ENCODE peak calls at places on chromosomes 2 and 18, in five cellular contexts. G is K562, V is WTC11, W is GM12878, E is H1. I is an unnamed sample.

GRCh38 chr2:85702172-85702571 is 8.0 kb downstream of the GNLY start:
- DNase-seq in G (no peak), V (no peak), W (no peak), E (no peak), I (no peak)

GRCh38 chr2:190467575-190468083 is 59.5 kb downstream of the MFSD6 start:
- DNase-seq in G (no peak), V (no peak), W (no peak), E (no peak), I (no peak)

GRCh38 chr2:98507461-98507860 is 62.8 kb downstream of the INPP4A start:
- DNase-seq in G (peak; percentile 51), V (no peak), W (no peak), E (no peak), I (no peak)

GRCh38 chr2:143158098-143158497 is 28.9 kb downstream of the ARHGAP15 start:
- DNase-seq in G (no peak), V (no peak), W (no peak), E (no peak), I (no peak)

GRCh38 chr2:150625300-150625699 is 137.8 kb upstream of the RND3 start:
- DNase-seq in G (no peak), V (no peak), W (no peak), E (no peak), I (no peak)

GRCh38 chr2:143177081-143177786 is 48.0 kb downstream of the ARHGAP15 start:
- DNase-seq in G (no peak), V (no peak), W (peak; percentile 55), E (no peak), I (no peak)

GRCh38 chr2:216691210-216691741 is 4.1 kb downstream of the IGFBP5 start:
- DNase-seq in G (peak; percentile 29), V (peak; percentile 57), W (no peak), E (no peak), I (no peak)

GRCh38 chr2:97673187-97673914 is 3.8 kb downstream of the C2orf92 start:
- DNase-seq in G (peak; percentile 50), V (no peak), W (no peak), E (no peak), I (no peak)

GRCh38 chr2:191152841-191153240 is 2.0 kb upstream of the STAT4 start:
- DNase-seq in G (no peak), V (no peak), W (no peak), E (no peak), I (no peak)

GRCh38 chr18:78996741-78997490 is 17.3 kb downstream of the SALL3 start:
- DNase-seq in G (no peak), V (no peak), W (no peak), E (peak; percentile 39), I (no peak)

GRCh38 chr2:100786297-100786658 is 33.7 kb upstream of the NPAS2 start:
- DNase-seq in G (no peak), V (no peak), W (no peak), E (no peak), I (no peak)

GRCh38 chr2:174761837-174762236 is 2.4 kb downstream of the CHRNA1 start:
- DNase-seq in G (no peak), V (no peak), W (no peak), E (no peak), I (no peak)

GRCh38 chr2:66815886-66816285 is 381.0 kb downstream of the MEIS1 start:
- DNase-seq in G (no peak), V (no peak), W (no peak), E (no peak), I (no peak)

GRCh38 chr2:167209784-167210183 is 321.5 kb downstream of the XIRP2 start:
- DNase-seq in G (no peak), V (no peak), W (no peak), E (no peak), I (no peak)

GRCh38 chr2:170817247-170817998 is 736 bp downstream of the GAD1 start:
- DNase-seq in G (no peak), V (peak; percentile 46), W (no peak), E (peak; percentile 76), I (no peak)

GRCh38 chr2:30206461-30207430 is 24.6 kb upstream of the LBH start:
- DNase-seq in G (no peak), V (no peak), W (no peak), E (no peak), I (no peak)

GRCh38 chr2:106192752-106193490 is 1.2 kb downstream of the UXS1 start:
- DNase-seq in G (no peak), V (no peak), W (peak; percentile 47), E (no peak), I (peak; percentile 18)

GRCh38 chr2:128228894-128229293 is 89.8 kb downstream of the HS6ST1 start:
- DNase-seq in G (no peak), V (no peak), W (no peak), E (no peak), I (no peak)

GRCh38 chr2:119196301-119197124 is 27.1 kb upstream of the STEAP3 start:
- DNase-seq in G (no peak), V (no peak), W (no peak), E (no peak), I (no peak)

GRCh38 chr2:224711381-224711780 is 4.8 kb downstream of the CCDC195 start:
- DNase-seq in G (no peak), V (no peak), W (no peak), E (no peak), I (no peak)

GRCh38 chr2:51994123-51994788 is 962.3 kb upstream of the NRXN1 start:
- DNase-seq in G (no peak), V (no peak), W (no peak), E (no peak), I (no peak)

GRCh38 chr2:97928591-97928990 is 67.2 kb downstream of the TMEM131 start:
- DNase-seq in G (no peak), V (no peak), W (no peak), E (no peak), I (no peak)

GRCh38 chr2:15494877-15495276 is 66.3 kb downstream of the NBAS start:
- DNase-seq in G (no peak), V (no peak), W (no peak), E (no peak), I (no peak)

GRCh38 chr2:21655136-21655535 is 531.4 kb downstream of the TDRD15 start:
- DNase-seq in G (no peak), V (no peak), W (no peak), E (no peak), I (no peak)

GRCh38 chr2:33457588-33458247 is 18.7 kb upstream of the RASGRP3 start:
- DNase-seq in G (no peak), V (no peak), W (no peak), E (no peak), I (no peak)

GRCh38 chr2:238646803-238647202 is 201.1 kb upstream of the TWIST2 start:
- DNase-seq in G (no peak), V (no peak), W (no peak), E (peak; percentile 19), I (no peak)

GRCh38 chr2:149365826-149366583 is 35.6 kb downstream of the LYPD6 start:
- DNase-seq in G (no peak), V (no peak), W (no peak), E (no peak), I (peak; percentile 28)

GRCh38 chr18:8982416-8983183 is 119.9 kb upstream of the NDUFV2 start:
- DNase-seq in G (peak; percentile 40), V (peak; percentile 39), W (no peak), E (no peak), I (peak; percentile 63)

GRCh38 chr2:128412181-128412871 is 93.7 kb upstream of the HS6ST1 start:
- DNase-seq in G (no peak), V (no peak), W (no peak), E (peak; percentile 31), I (no peak)

GRCh38 chr2:113158884-113159553 is 14.8 kb upstream of the PSD4 start:
- DNase-seq in G (no peak), V (no peak), W (no peak), E (peak; percentile 24), I (no peak)

GRCh38 chr2:215401896-215402379 is 33.9 kb downstream of the FN1 start:
- DNase-seq in G (no peak), V (no peak), W (no peak), E (no peak), I (no peak)

GRCh38 chr2:19456695-19457094 is 98.3 kb upstream of the OSR1 start:
- DNase-seq in G (no peak), V (no peak), W (no peak), E (no peak), I (no peak)

GRCh38 chr2:20214566-20215182 is 10.3 kb downstream of the SDC1 start:
- DNase-seq in G (no peak), V (no peak), W (no peak), E (no peak), I (no peak)

GRCh38 chr2:98502556-98503335 is 58.1 kb downstream of the INPP4A start:
- DNase-seq in G (no peak), V (no peak), W (no peak), E (no peak), I (no peak)

GRCh38 chr2:43238176-43238575 is 11.8 kb upstream of the ZFP36L2 start:
- DNase-seq in G (no peak), V (no peak), W (no peak), E (no peak), I (no peak)

GRCh38 chr2:62196278-62196901 is 475 bp downstream of the B3GNT2 start:
- DNase-seq in G (peak; percentile 82), V (peak; percentile 69), W (no peak), E (peak; percentile 77), I (no peak)
- TF ChIP-seq CTCF in G (no peak), V (no peak), W (no peak), E (no peak), I (no peak)

GRCh38 chr2:44834656-44835055 is 106.8 kb upstream of the SIX3 start:
- DNase-seq in G (no peak), V (no peak), W (no peak), E (no peak), I (no peak)

GRCh38 chr2:44838116-44838790 is 103.2 kb upstream of the SIX3 start:
- DNase-seq in G (no peak), V (no peak), W (no peak), E (peak; percentile 29), I (no peak)

GRCh38 chr2:44836916-44837315 is 104.6 kb upstream of the SIX3 start:
- DNase-seq in G (no peak), V (no peak), W (no peak), E (no peak), I (no peak)

GRCh38 chr2:44833123-44834069 is 108.1 kb upstream of the SIX3 start:
- DNase-seq in G (no peak), V (no peak), W (peak; percentile 86), E (no peak), I (no peak)

GRCh38 chr2:44836174-44836573 is 105.3 kb upstream of the SIX3 start:
- DNase-seq in G (no peak), V (no peak), W (peak; percentile 81), E (no peak), I (no peak)
- TF ChIP-seq SP1 in G (no peak), V (no peak), W (no peak), E (no peak), I (no peak)

GRCh38 chr2:1192121-1192520 is 221.1 kb upstream of the TPO start:
- DNase-seq in G (no peak), V (no peak), W (no peak), E (no peak), I (no peak)
- TF ChIP-seq CTCF in G (no peak), V (no peak), W (no peak), E (no peak), I (no peak)

DNA sequence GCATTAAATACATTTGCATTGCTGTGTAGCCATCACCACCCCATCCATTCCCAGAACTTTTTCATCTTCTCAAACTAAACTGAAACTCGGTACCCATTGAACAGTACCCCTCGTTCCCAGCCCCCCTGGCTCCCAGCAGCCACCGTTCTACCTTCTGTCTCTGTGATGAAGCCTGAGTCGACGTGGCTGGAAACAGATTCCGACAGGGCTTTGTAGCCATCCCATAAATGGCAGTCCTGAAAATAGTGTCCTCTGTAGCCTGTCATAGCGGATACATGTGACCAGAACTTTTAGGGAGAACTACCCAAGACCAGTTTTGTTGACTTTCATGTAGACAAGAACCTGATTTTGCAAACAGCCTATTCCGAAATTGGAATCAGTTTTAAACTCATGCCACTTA is 59.1 kb downstream of the TSHZ1 start:
- DNase-seq in G (no peak), V (no peak), W (no peak), E (no peak), I (no peak)
- TF ChIP-seq SP1 in G (no peak), V (no peak), W (no peak), E (no peak), I (no peak)

I was measured in HCT116.